ENCODE peak calls at places on chromosome 13, in four cellular contexts. X, Z, U and T are unnamed samples. For H3K27me3, the result is how much of the 10 kb centered on the place peaks cover.

GRCh38 chr13:43905435-43906031 is 25.8 kb downstream of the LACC1 start:
- DNase-seq in X (no peak), U (peak), Z (no peak), T (peak)

GRCh38 chr13:85411608-85412007 is 387.6 kb downstream of the SLITRK6 start:
- DNase-seq in Z (no peak), U (no peak), X (no peak), T (no peak)

GRCh38 chr13:86585826-86586225 is 786.6 kb upstream of the SLITRK6 start:
- DNase-seq in Z (no peak), U (no peak), X (no peak), T (peak)

GRCh38 chr13:44197791-44198770 is 175.5 kb upstream of the SERP2 start:
- DNase-seq in Z (no peak), X (no peak), U (no peak), T (no peak)

GRCh38 chr13:32246468-32246867 is 68.7 kb downstream of the ZAR1L start:
- DNase-seq in X (peak), U (peak), Z (peak), T (no peak)

GRCh38 chr13:58744686-58745085 is 1113.1 kb downstream of the PCDH17 start:
- DNase-seq in Z (no peak), U (no peak), X (no peak), T (no peak)

GRCh38 chr13:98509271-98510155 is 67.4 kb downstream of the STK24 start:
- DNase-seq in X (no peak), Z (peak), U (no peak), T (peak)

GRCh38 chr13:50310734-50311133 is 295.5 kb downstream of the KCNRG start:
- DNase-seq in U (no peak), Z (no peak), X (no peak), T (no peak)

GRCh38 chr13:49444517-49445395 is 682 bp downstream of the SETDB2 start:
- DNase-seq in U (peak), X (no peak), Z (peak), T (no peak)

GRCh38 chr13:101972191-101972590 is 429.7 kb downstream of the FGF14 start:
- DNase-seq in X (no peak), U (no peak), Z (no peak), T (no peak)

GRCh38 chr13:52371736-52372247 is 34.2 kb downstream of the THSD1 start:
- DNase-seq in X (no peak), Z (no peak), U (peak), T (no peak)

GRCh38 chr13:113533441-113533840 is 42.9 kb upstream of the DCUN1D2 start:
- DNase-seq in X (no peak), U (no peak), Z (no peak), T (no peak)

GRCh38 chr13:30840515-30840914 is 65.6 kb upstream of the MEDAG start:
- DNase-seq in U (no peak), Z (no peak), X (no peak), T (no peak)

GRCh38 chr13:56400774-56401173 is 739.9 kb upstream of the PRR20A start:
- DNase-seq in X (no peak), U (no peak), Z (no peak), T (no peak)

GRCh38 chr13:105908581-105908980 is 626.9 kb downstream of the EFNB2 start:
- DNase-seq in Z (no peak), U (no peak), X (no peak), T (no peak)

GRCh38 chr13:65166675-65167074 is 2063.5 kb downstream of the PCDH9 start:
- DNase-seq in X (no peak), U (no peak), Z (no peak), T (no peak)

GRCh38 chr13:39451860-39452301 is 151.1 kb downstream of the LHFPL6 start:
- DNase-seq in X (peak), Z (no peak), U (no peak), T (no peak)

GRCh38 chr13:33262069-33262487 is 23.5 kb downstream of the STARD13 start:
- DNase-seq in Z (no peak), X (no peak), U (peak), T (no peak)

GRCh38 chr13:69935043-69935442 is 172.6 kb upstream of the ATXN8OS start:
- DNase-seq in U (no peak), Z (no peak), X (no peak), T (no peak)

GRCh38 chr13:33931397-33931987 is 113.5 kb downstream of the RFC3 start:
- DNase-seq in X (no peak), U (peak), Z (no peak), T (no peak)

GRCh38 chr13:23776698-23777570 is 112.3 kb downstream of the MIPEP start:
- DNase-seq in U (no peak), Z (no peak), X (no peak), T (no peak)

GRCh38 chr13:44267966-44268365 is 105.7 kb upstream of the SERP2 start:
- DNase-seq in U (no peak), X (no peak), Z (no peak), T (peak)

GRCh38 chr13:68232351-68233130 is 1002.4 kb upstream of the PCDH9 start:
- DNase-seq in X (no peak), U (peak), Z (no peak), T (no peak)

GRCh38 chr13:49877629-49878218 is 58.4 kb downstream of the SPRYD7 start:
- DNase-seq in U (peak), X (no peak), Z (no peak), T (no peak)

GRCh38 chr13:113967729-113968462 is 6.0 kb downstream of the C13orf46 start:
- DNase-seq in Z (no peak), U (no peak), X (no peak), T (no peak)

GRCh38 chr13:22812793-22813192 is 368.0 kb upstream of the SGCG start:
- DNase-seq in Z (no peak), X (no peak), U (no peak), T (no peak)

GRCh38 chr13:33727356-33728083 is 90.4 kb upstream of the RFC3 start:
- DNase-seq in U (no peak), Z (no peak), X (no peak), T (no peak)

GRCh38 chr13:32472194-32472621 is 44.3 kb upstream of the N4BP2L1 start:
- DNase-seq in U (no peak), Z (no peak), X (no peak), T (no peak)

GRCh38 chr13:66952507-66952906 is 277.6 kb downstream of the PCDH9 start:
- DNase-seq in Z (no peak), U (no peak), X (no peak), T (no peak)

GRCh38 chr13:99967884-99968520 is 3.6 kb downstream of the ZIC5 start:
- DNase-seq in X (no peak), U (peak), Z (no peak), T (no peak)
- H3K27me3 ChIP-seq in X (under half), U (under half), Z (half or more), T (half or more)

GRCh38 chr13:27978301-27978968 is 9.3 kb upstream of the CDX2 start:
- DNase-seq in Z (no peak), U (peak), X (no peak), T (no peak)
- H3K27me3 ChIP-seq in Z (under half), U (half or more), X (under half), T (half or more)

GRCh38 chr13:27835799-27836198 is 43.5 kb downstream of the GSX1 start:
- DNase-seq in Z (no peak), X (no peak), U (no peak), T (no peak)
- H3K27me3 ChIP-seq in Z (under half), X (under half), U (half or more), T (under half)

GRCh38 chr13:36919206-36919832 is 719 bp downstream of the SMAD9 start:
- DNase-seq in Z (no peak), X (peak), U (peak), T (no peak)
- H3K27me3 ChIP-seq in Z (under half), X (under half), U (half or more), T (under half)

GRCh38 chr13:112101360-112101930 is 34.5 kb downstream of the SOX1 start:
- DNase-seq in X (no peak), Z (no peak), U (no peak), T (no peak)

GRCh38 chr13:112103260-112103843 is 36.4 kb downstream of the SOX1 start:
- DNase-seq in X (no peak), Z (no peak), U (peak), T (no peak)

GRCh38 chr13:112103971-112104872 is 37.3 kb downstream of the SOX1 start:
- DNase-seq in U (peak), X (no peak), Z (no peak), T (no peak)

GRCh38 chr13:112104873-112105234 is 37.9 kb downstream of the SOX1 start:
- DNase-seq in U (no peak), X (no peak), Z (no peak), T (no peak)

DNA sequence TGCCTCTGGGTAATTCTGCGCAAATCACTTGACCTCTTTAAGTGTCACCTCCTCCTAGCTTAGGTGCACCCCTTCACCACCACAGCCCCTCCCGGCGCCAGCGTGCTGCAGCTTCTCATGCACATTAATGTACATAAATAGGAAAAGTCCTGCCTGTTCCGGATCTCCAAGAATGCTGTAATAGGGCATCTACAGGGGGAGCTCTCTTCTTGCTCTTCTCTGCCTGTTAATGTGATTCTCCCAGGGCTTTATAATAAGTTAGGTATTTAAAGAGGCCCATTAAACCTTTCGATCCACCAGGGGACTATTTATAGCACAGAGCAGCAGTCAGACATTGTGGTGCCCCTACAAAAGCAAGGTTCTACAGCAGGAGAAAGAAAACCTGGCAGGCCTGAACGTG is 35.3 kb downstream of the SOX1 start:
- DNase-seq in X (no peak), U (peak), Z (no peak), T (no peak)
- H3K27me3 ChIP-seq in X (under half), U (under half), Z (under half), T (under half)

DNA sequence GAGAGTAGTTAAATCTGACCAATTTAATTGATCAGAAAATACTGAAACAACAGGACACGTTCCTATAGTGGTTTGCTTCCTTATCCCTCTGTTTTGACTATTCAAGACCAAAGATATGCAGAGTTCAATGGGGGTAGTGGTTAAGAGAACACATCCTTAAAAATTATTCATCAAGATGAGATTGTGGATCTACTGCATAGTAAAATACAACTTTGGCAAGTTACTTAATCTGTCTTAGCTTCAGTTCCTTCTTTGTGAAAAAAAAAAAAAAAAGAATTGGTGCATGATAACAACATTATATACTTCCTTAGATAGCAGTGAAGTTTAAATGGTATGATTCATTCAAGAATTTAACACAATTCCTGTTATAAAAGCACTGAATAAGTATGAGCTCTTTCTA is 552.1 kb downstream of the DCT start:
- DNase-seq in U (no peak), Z (no peak), X (no peak), T (no peak)
- H3K27me3 ChIP-seq in U (under half), Z (under half), X (under half), T (under half)

DNA sequence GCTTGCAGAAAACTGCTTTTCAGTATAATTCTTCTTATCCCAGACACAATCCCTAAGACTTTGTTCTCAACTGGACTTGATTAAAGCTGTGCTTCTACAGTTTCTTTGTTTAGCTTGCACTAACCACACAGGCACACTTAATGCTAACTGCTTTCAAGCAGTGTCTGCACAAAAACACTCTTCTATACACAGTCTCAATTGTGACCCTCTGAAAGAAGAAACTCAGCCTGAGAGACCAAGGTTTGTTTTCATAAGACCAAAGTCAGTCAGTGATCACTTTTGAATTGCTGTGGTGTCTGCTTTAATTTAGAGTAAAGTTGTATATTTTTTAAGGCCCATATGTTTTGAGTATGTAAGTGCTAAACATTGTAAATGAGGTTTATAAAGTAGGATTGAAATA is 431.2 kb downstream of the KCTD12 start:
- DNase-seq in U (peak), Z (no peak), X (no peak), T (peak)
- H3K27me3 ChIP-seq in U (under half), Z (under half), X (under half), T (under half)

GRCh38 chr13:55090612-55091011 is 2050.1 kb upstream of the PRR20A start:
- DNase-seq in U (no peak), X (no peak), Z (no peak), T (no peak)

GRCh38 chr13:55087085-55087484 is 2053.6 kb upstream of the PRR20A start:
- DNase-seq in Z (no peak), U (no peak), X (no peak), T (no peak)

DNA sequence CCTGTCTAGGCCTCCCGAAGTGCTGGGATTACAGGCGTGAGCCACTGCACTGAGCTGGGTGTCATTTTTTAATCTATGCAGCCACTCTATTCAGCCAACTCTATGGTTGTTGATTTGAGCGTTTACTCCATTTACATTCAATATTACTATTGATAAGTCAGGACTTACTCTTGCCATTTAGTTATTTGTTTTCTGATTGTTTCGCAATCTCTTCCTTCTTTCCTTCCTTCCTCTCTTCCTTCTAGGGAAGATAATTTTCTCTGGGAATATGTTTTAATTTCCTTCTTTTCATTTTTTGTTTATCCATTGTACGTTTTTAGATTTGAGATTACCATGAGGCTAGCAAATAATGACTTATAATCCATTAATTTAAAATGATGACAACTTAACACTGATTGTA is 2056.0 kb downstream of the OLFM4 start:
- DNase-seq in Z (no peak), U (no peak), X (no peak), T (no peak)
- H3K27me3 ChIP-seq in Z (under half), U (under half), X (under half), T (under half)